ENCODE peak calls at places on chromosomes 13 and 19, in five cellular contexts. One of them, this sample, is unnamed.

GRCh38 chr19:580274-580835 is 8.0 kb downstream of the BSG start:
- DNase-seq in AG09319: no peak
- DNase-seq in NCI-H510A treated with DMSO at 0.1 percent for 48 hours: no peak
- DNase-seq in activated T-helper 1 cell treated with anti-CD3 and anti-CD28 coated beads, Interleukin-2, amount 50 U/mL, for 16 hours: no peak
- DNase-seq in brain microvascular endothelial cell: no peak
- DNase-seq in this sample: no peak

GRCh38 chr19:39917561-39918182 is 16.8 kb downstream of the FCGBP start:
- DNase-seq in brain microvascular endothelial cell: no peak
- DNase-seq in AG09319: no peak
- DNase-seq in activated T-helper 1 cell treated with anti-CD3 and anti-CD28 coated beads, Interleukin-2, amount 50 U/mL, for 16 hours: no peak
- DNase-seq in NCI-H510A treated with DMSO at 0.1 percent for 48 hours: no peak
- DNase-seq in this sample: no peak

GRCh38 chr19:50486823-50487515 is 10.3 kb upstream of the GARIN5A start:
- DNase-seq in AG09319: no peak
- DNase-seq in activated T-helper 1 cell treated with anti-CD3 and anti-CD28 coated beads, Interleukin-2, amount 50 U/mL, for 16 hours: no peak
- DNase-seq in brain microvascular endothelial cell: peak
- DNase-seq in NCI-H510A treated with DMSO at 0.1 percent for 48 hours: no peak
- DNase-seq in this sample: no peak

GRCh38 chr13:84121456-84121855 is 239.2 kb upstream of the SLITRK1 start:
- DNase-seq in NCI-H510A treated with DMSO at 0.1 percent for 48 hours: no peak
- DNase-seq in activated T-helper 1 cell treated with anti-CD3 and anti-CD28 coated beads, Interleukin-2, amount 50 U/mL, for 16 hours: no peak
- DNase-seq in brain microvascular endothelial cell: peak
- DNase-seq in AG09319: no peak
- DNase-seq in this sample: no peak

GRCh38 chr19:45357445-45357783 is 13.0 kb downstream of the ERCC2 start:
- DNase-seq in activated T-helper 1 cell treated with anti-CD3 and anti-CD28 coated beads, Interleukin-2, amount 50 U/mL, for 16 hours: no peak
- DNase-seq in AG09319: no peak
- DNase-seq in brain microvascular endothelial cell: no peak
- DNase-seq in NCI-H510A treated with DMSO at 0.1 percent for 48 hours: no peak
- DNase-seq in this sample: no peak

GRCh38 chr13:51148223-51148951 is 37.3 kb upstream of the C13orf42 start:
- DNase-seq in activated T-helper 1 cell treated with anti-CD3 and anti-CD28 coated beads, Interleukin-2, amount 50 U/mL, for 16 hours: no peak
- DNase-seq in AG09319: no peak
- DNase-seq in NCI-H510A treated with DMSO at 0.1 percent for 48 hours: no peak
- DNase-seq in brain microvascular endothelial cell: no peak
- DNase-seq in this sample: no peak

GRCh38 chr13:100443278-100443997 is 145.2 kb downstream of the GGACT start:
- DNase-seq in AG09319: no peak
- DNase-seq in brain microvascular endothelial cell: no peak
- DNase-seq in NCI-H510A treated with DMSO at 0.1 percent for 48 hours: no peak
- DNase-seq in activated T-helper 1 cell treated with anti-CD3 and anti-CD28 coated beads, Interleukin-2, amount 50 U/mL, for 16 hours: no peak
- DNase-seq in this sample: no peak

GRCh38 chr13:47628666-47629065 is 372.4 kb downstream of the SUCLA2 start:
- DNase-seq in brain microvascular endothelial cell: peak
- DNase-seq in activated T-helper 1 cell treated with anti-CD3 and anti-CD28 coated beads, Interleukin-2, amount 50 U/mL, for 16 hours: no peak
- DNase-seq in AG09319: no peak
- DNase-seq in NCI-H510A treated with DMSO at 0.1 percent for 48 hours: no peak
- DNase-seq in this sample: peak

GRCh38 chr13:95146486-95146885 is 154.8 kb downstream of the ABCC4 start:
- DNase-seq in NCI-H510A treated with DMSO at 0.1 percent for 48 hours: no peak
- DNase-seq in AG09319: no peak
- DNase-seq in brain microvascular endothelial cell: no peak
- DNase-seq in activated T-helper 1 cell treated with anti-CD3 and anti-CD28 coated beads, Interleukin-2, amount 50 U/mL, for 16 hours: no peak
- DNase-seq in this sample: no peak

GRCh38 chr19:6534451-6535093 is 3.7 kb downstream of the TNFSF9 start:
- DNase-seq in NCI-H510A treated with DMSO at 0.1 percent for 48 hours: no peak
- DNase-seq in brain microvascular endothelial cell: no peak
- DNase-seq in AG09319: no peak
- DNase-seq in activated T-helper 1 cell treated with anti-CD3 and anti-CD28 coated beads, Interleukin-2, amount 50 U/mL, for 16 hours: no peak
- DNase-seq in this sample: no peak

GRCh38 chr19:49421878-49422202 is 1.4 kb downstream of the PTH2 start:
- DNase-seq in brain microvascular endothelial cell: no peak
- DNase-seq in activated T-helper 1 cell treated with anti-CD3 and anti-CD28 coated beads, Interleukin-2, amount 50 U/mL, for 16 hours: no peak
- DNase-seq in AG09319: no peak
- DNase-seq in NCI-H510A treated with DMSO at 0.1 percent for 48 hours: no peak
- DNase-seq in this sample: no peak

GRCh38 chr13:36193151-36193855 is 21.1 kb downstream of the SOHLH2 start:
- DNase-seq in NCI-H510A treated with DMSO at 0.1 percent for 48 hours: no peak
- DNase-seq in brain microvascular endothelial cell: peak
- DNase-seq in AG09319: no peak
- DNase-seq in activated T-helper 1 cell treated with anti-CD3 and anti-CD28 coated beads, Interleukin-2, amount 50 U/mL, for 16 hours: no peak
- DNase-seq in this sample: no peak

GRCh38 chr13:105518086-105518485 is 1017.4 kb downstream of the EFNB2 start:
- DNase-seq in activated T-helper 1 cell treated with anti-CD3 and anti-CD28 coated beads, Interleukin-2, amount 50 U/mL, for 16 hours: no peak
- DNase-seq in brain microvascular endothelial cell: peak
- DNase-seq in AG09319: no peak
- DNase-seq in NCI-H510A treated with DMSO at 0.1 percent for 48 hours: no peak
- DNase-seq in this sample: peak

GRCh38 chr13:109684836-109685602 is 101.4 kb downstream of the IRS2 start:
- DNase-seq in NCI-H510A treated with DMSO at 0.1 percent for 48 hours: peak
- DNase-seq in brain microvascular endothelial cell: peak
- DNase-seq in activated T-helper 1 cell treated with anti-CD3 and anti-CD28 coated beads, Interleukin-2, amount 50 U/mL, for 16 hours: no peak
- DNase-seq in AG09319: no peak
- DNase-seq in this sample: no peak

GRCh38 chr13:113304121-113304520 is 7.1 kb downstream of the LAMP1 start:
- DNase-seq in activated T-helper 1 cell treated with anti-CD3 and anti-CD28 coated beads, Interleukin-2, amount 50 U/mL, for 16 hours: no peak
- DNase-seq in NCI-H510A treated with DMSO at 0.1 percent for 48 hours: no peak
- DNase-seq in brain microvascular endothelial cell: no peak
- DNase-seq in AG09319: no peak
- DNase-seq in this sample: no peak

GRCh38 chr13:111383591-111384440 is 63.4 kb downstream of the TEX29 start:
- DNase-seq in activated T-helper 1 cell treated with anti-CD3 and anti-CD28 coated beads, Interleukin-2, amount 50 U/mL, for 16 hours: no peak
- DNase-seq in NCI-H510A treated with DMSO at 0.1 percent for 48 hours: no peak
- DNase-seq in AG09319: no peak
- DNase-seq in brain microvascular endothelial cell: no peak
- DNase-seq in this sample: no peak

GRCh38 chr19:53906211-53907192 is 2.6 kb upstream of the CACNG7 start:
- DNase-seq in brain microvascular endothelial cell: no peak
- DNase-seq in AG09319: no peak
- DNase-seq in activated T-helper 1 cell treated with anti-CD3 and anti-CD28 coated beads, Interleukin-2, amount 50 U/mL, for 16 hours: peak
- DNase-seq in NCI-H510A treated with DMSO at 0.1 percent for 48 hours: no peak
- DNase-seq in this sample: no peak

GRCh38 chr13:44244288-44244687 is 129.3 kb upstream of the SERP2 start:
- DNase-seq in AG09319: no peak
- DNase-seq in activated T-helper 1 cell treated with anti-CD3 and anti-CD28 coated beads, Interleukin-2, amount 50 U/mL, for 16 hours: no peak
- DNase-seq in NCI-H510A treated with DMSO at 0.1 percent for 48 hours: no peak
- DNase-seq in brain microvascular endothelial cell: peak
- DNase-seq in this sample: no peak

GRCh38 chr13:30415430-30416030 is 6.8 kb upstream of the UBE2L5 start:
- DNase-seq in brain microvascular endothelial cell: no peak
- DNase-seq in NCI-H510A treated with DMSO at 0.1 percent for 48 hours: no peak
- DNase-seq in activated T-helper 1 cell treated with anti-CD3 and anti-CD28 coated beads, Interleukin-2, amount 50 U/mL, for 16 hours: no peak
- DNase-seq in AG09319: no peak
- DNase-seq in this sample: no peak

GRCh38 chr13:80884031-80884785 is 543.3 kb upstream of the SPRY2 start:
- DNase-seq in AG09319: no peak
- DNase-seq in brain microvascular endothelial cell: no peak
- DNase-seq in activated T-helper 1 cell treated with anti-CD3 and anti-CD28 coated beads, Interleukin-2, amount 50 U/mL, for 16 hours: no peak
- DNase-seq in NCI-H510A treated with DMSO at 0.1 percent for 48 hours: no peak
- DNase-seq in this sample: no peak

GRCh38 chr19:43439183-43440063 is 24.7 kb downstream of the TEX101 start:
- DNase-seq in brain microvascular endothelial cell: no peak
- DNase-seq in NCI-H510A treated with DMSO at 0.1 percent for 48 hours: no peak
- DNase-seq in activated T-helper 1 cell treated with anti-CD3 and anti-CD28 coated beads, Interleukin-2, amount 50 U/mL, for 16 hours: peak
- DNase-seq in AG09319: peak
- DNase-seq in this sample: no peak

GRCh38 chr19:58406818-58407657 is 1.4 kb upstream of the ZNF584 start:
- DNase-seq in AG09319: no peak
- DNase-seq in NCI-H510A treated with DMSO at 0.1 percent for 48 hours: no peak
- DNase-seq in brain microvascular endothelial cell: no peak
- DNase-seq in activated T-helper 1 cell treated with anti-CD3 and anti-CD28 coated beads, Interleukin-2, amount 50 U/mL, for 16 hours: no peak
- DNase-seq in this sample: no peak

GRCh38 chr19:46605356-46605821 is 4.3 kb downstream of the CALM3 start:
- DNase-seq in AG09319: no peak
- DNase-seq in NCI-H510A treated with DMSO at 0.1 percent for 48 hours: no peak
- DNase-seq in activated T-helper 1 cell treated with anti-CD3 and anti-CD28 coated beads, Interleukin-2, amount 50 U/mL, for 16 hours: no peak
- DNase-seq in brain microvascular endothelial cell: no peak
- DNase-seq in this sample: no peak

GRCh38 chr19:33292595-33293254 is 9.6 kb downstream of the CEBPA start:
- DNase-seq in AG09319: no peak
- DNase-seq in brain microvascular endothelial cell: no peak
- DNase-seq in NCI-H510A treated with DMSO at 0.1 percent for 48 hours: no peak
- DNase-seq in activated T-helper 1 cell treated with anti-CD3 and anti-CD28 coated beads, Interleukin-2, amount 50 U/mL, for 16 hours: no peak
- DNase-seq in this sample: no peak

GRCh38 chr13:106533101-106533939 is 2.1 kb downstream of the EFNB2 start:
- DNase-seq in AG09319: peak
- DNase-seq in brain microvascular endothelial cell: peak
- DNase-seq in activated T-helper 1 cell treated with anti-CD3 and anti-CD28 coated beads, Interleukin-2, amount 50 U/mL, for 16 hours: no peak
- DNase-seq in NCI-H510A treated with DMSO at 0.1 percent for 48 hours: peak
- DNase-seq in this sample: no peak

GRCh38 chr19:41616785-41617621 is 9.9 kb downstream of the CEACAM4 start:
- DNase-seq in activated T-helper 1 cell treated with anti-CD3 and anti-CD28 coated beads, Interleukin-2, amount 50 U/mL, for 16 hours: no peak
- DNase-seq in AG09319: no peak
- DNase-seq in NCI-H510A treated with DMSO at 0.1 percent for 48 hours: no peak
- DNase-seq in brain microvascular endothelial cell: peak
- DNase-seq in this sample: no peak

GRCh38 chr13:85896516-85897450 is 97.6 kb upstream of the SLITRK6 start:
- DNase-seq in brain microvascular endothelial cell: no peak
- DNase-seq in activated T-helper 1 cell treated with anti-CD3 and anti-CD28 coated beads, Interleukin-2, amount 50 U/mL, for 16 hours: no peak
- DNase-seq in NCI-H510A treated with DMSO at 0.1 percent for 48 hours: no peak
- DNase-seq in AG09319: no peak
- DNase-seq in this sample: no peak

GRCh38 chr19:10106100-10106936 is at the start of gene PPAN:
- DNase-seq in brain microvascular endothelial cell: peak
- DNase-seq in AG09319: peak
- DNase-seq in NCI-H510A treated with DMSO at 0.1 percent for 48 hours: peak
- DNase-seq in activated T-helper 1 cell treated with anti-CD3 and anti-CD28 coated beads, Interleukin-2, amount 50 U/mL, for 16 hours: peak
- DNase-seq in this sample: peak

GRCh38 chr19:46081928-46082727 is 41.3 kb upstream of the IGFL4 start:
- DNase-seq in activated T-helper 1 cell treated with anti-CD3 and anti-CD28 coated beads, Interleukin-2, amount 50 U/mL, for 16 hours: no peak
- DNase-seq in brain microvascular endothelial cell: peak
- DNase-seq in NCI-H510A treated with DMSO at 0.1 percent for 48 hours: peak
- DNase-seq in AG09319: no peak
- DNase-seq in this sample: no peak

GRCh38 chr19:4295972-4296771 is 6.0 kb downstream of the TMIGD2 start:
- DNase-seq in brain microvascular endothelial cell: no peak
- DNase-seq in activated T-helper 1 cell treated with anti-CD3 and anti-CD28 coated beads, Interleukin-2, amount 50 U/mL, for 16 hours: no peak
- DNase-seq in NCI-H510A treated with DMSO at 0.1 percent for 48 hours: peak
- DNase-seq in AG09319: no peak
- DNase-seq in this sample: no peak

GRCh38 chr13:114017028-114017630 is 43.3 kb upstream of the C13orf46 start:
- DNase-seq in activated T-helper 1 cell treated with anti-CD3 and anti-CD28 coated beads, Interleukin-2, amount 50 U/mL, for 16 hours: no peak
- DNase-seq in brain microvascular endothelial cell: peak
- DNase-seq in AG09319: no peak
- DNase-seq in NCI-H510A treated with DMSO at 0.1 percent for 48 hours: no peak
- DNase-seq in this sample: no peak

GRCh38 chr13:113528798-113529180 is 38.3 kb upstream of the DCUN1D2 start:
- DNase-seq in NCI-H510A treated with DMSO at 0.1 percent for 48 hours: no peak
- DNase-seq in brain microvascular endothelial cell: no peak
- DNase-seq in activated T-helper 1 cell treated with anti-CD3 and anti-CD28 coated beads, Interleukin-2, amount 50 U/mL, for 16 hours: no peak
- DNase-seq in AG09319: no peak
- DNase-seq in this sample: no peak

GRCh38 chr19:1295169-1296012 is 9.7 kb downstream of the EFNA2 start:
- DNase-seq in AG09319: no peak
- DNase-seq in brain microvascular endothelial cell: no peak
- DNase-seq in NCI-H510A treated with DMSO at 0.1 percent for 48 hours: no peak
- DNase-seq in activated T-helper 1 cell treated with anti-CD3 and anti-CD28 coated beads, Interleukin-2, amount 50 U/mL, for 16 hours: no peak
- DNase-seq in this sample: no peak

GRCh38 chr19:12801466-12802266 is at the start of the genes PRDX2 and THSD8:
- DNase-seq in NCI-H510A treated with DMSO at 0.1 percent for 48 hours: peak
- DNase-seq in brain microvascular endothelial cell: no peak
- DNase-seq in AG09319: no peak
- DNase-seq in activated T-helper 1 cell treated with anti-CD3 and anti-CD28 coated beads, Interleukin-2, amount 50 U/mL, for 16 hours: peak
- DNase-seq in this sample: no peak

GRCh38 chr13:99709134-99709533 is 207.9 kb downstream of the TM9SF2 start:
- DNase-seq in NCI-H510A treated with DMSO at 0.1 percent for 48 hours: no peak
- DNase-seq in activated T-helper 1 cell treated with anti-CD3 and anti-CD28 coated beads, Interleukin-2, amount 50 U/mL, for 16 hours: no peak
- DNase-seq in brain microvascular endothelial cell: no peak
- DNase-seq in AG09319: no peak
- DNase-seq in this sample: no peak

This sample was measured in non-pigmented ciliary epithelial cell.